ENCODE peak calls at places on chromosomes 3 and 15, in five cellular contexts. M is stimulated activated CD4-positive, alpha-beta T cell treated with anti-CD3 and anti-CD28 coated beads, Interleukin-15, amount 100 ng/mL, for 24 hours; P is AG04450; Y is transverse colon; Z is Kasumi-1. D is an unnamed sample.

GRCh38 chr3:141680620-141681389 is 57.3 kb upstream of the RNF7 start:
- DNase-seq in Y (no peak), M (no peak), P (no peak), Z (peak), D (peak)

GRCh38 chr15:64636541-64636940 is 138.8 kb downstream of the RBPMS2 start:
- DNase-seq in M (no peak), P (no peak), Y (no peak), Z (no peak), D (no peak)

GRCh38 chr3:182837855-182838454 is 44.7 kb downstream of the ATP11B start:
- DNase-seq in M (no peak), P (no peak), Y (no peak), Z (peak), D (no peak)

GRCh38 chr3:177680442-177680821 is 483.1 kb upstream of the TBL1XR1 start:
- DNase-seq in Y (no peak), Z (peak), M (no peak), P (no peak), D (no peak)

GRCh38 chr3:8529197-8529637 is 27.6 kb downstream of the LMCD1 start:
- DNase-seq in Y (no peak), M (no peak), Z (no peak), P (peak), D (no peak)

GRCh38 chr3:61848885-61849284 is 287.5 kb downstream of the PTPRG start:
- DNase-seq in Z (peak), P (no peak), Y (no peak), M (no peak), D (peak)

GRCh38 chr3:13886593-13887129 is 6.8 kb upstream of the WNT7A start:
- DNase-seq in P (no peak), Y (no peak), M (no peak), Z (no peak), D (no peak)

GRCh38 chr3:129688310-129688895 is 81.9 kb upstream of the PLXND1 start:
- DNase-seq in Y (peak), Z (no peak), M (no peak), P (no peak), D (peak)

GRCh38 chr15:78216276-78217229 is 17.8 kb downstream of the ACSBG1 start:
- DNase-seq in P (no peak), Z (no peak), Y (peak), M (no peak), D (no peak)

GRCh38 chr3:29901097-29901496 is 620.2 kb downstream of the RBMS3 start:
- DNase-seq in Z (no peak), M (no peak), P (no peak), Y (no peak), D (peak)

GRCh38 chr15:65400760-65401606 is 21.8 kb downstream of the IGDCC4 start:
- DNase-seq in P (no peak), Z (peak), Y (peak), M (peak), D (peak)

GRCh38 chr3:20039765-20040475 is at the start of gene KAT2B:
- DNase-seq in Y (peak), Z (peak), P (no peak), M (peak), D (no peak)

GRCh38 chr3:53941174-53941573 is 49.5 kb upstream of the SELENOK start:
- DNase-seq in Y (no peak), Z (no peak), M (no peak), P (no peak), D (no peak)

GRCh38 chr15:94075349-94075748 is 156.0 kb upstream of the MCTP2 start:
- DNase-seq in Y (peak), Z (no peak), M (no peak), P (no peak), D (no peak)

GRCh38 chr3:33299395-33300081 is 22.3 kb downstream of the FBXL2 start:
- DNase-seq in Z (no peak), M (no peak), P (no peak), Y (no peak), D (no peak)

GRCh38 chr15:100771745-100772144 is 107.9 kb upstream of the ALDH1A3 start:
- DNase-seq in Z (no peak), P (no peak), Y (no peak), M (no peak), D (no peak)

GRCh38 chr3:126317029-126317996 is 39.9 kb downstream of the KLF15 start:
- DNase-seq in Y (no peak), Z (no peak), M (no peak), P (no peak), D (no peak)

GRCh38 chr15:22892333-22892732 is 53.9 kb downstream of the NIPA2 start:
- DNase-seq in M (no peak), Y (no peak), P (no peak), Z (no peak), D (no peak)

GRCh38 chr15:63501256-63502089 is 2.9 kb upstream of the USP3 start:
- DNase-seq in M (peak), P (peak), Z (no peak), Y (peak), D (no peak)

GRCh38 chr3:179528786-179529185 is 33.9 kb upstream of the ACTL6A start:
- DNase-seq in Y (no peak), P (no peak), M (no peak), Z (no peak), D (no peak)

D was measured in pulmonary artery endothelial cell.